ENCODE peak calls at places on chromosomes 4 and X, in nine cellular contexts. X is fibroblast of lung; F is kidney epithelial cell; Y is right cardiac atrium; Q is CD4-positive, alpha-beta T cell; W is PC-3; A is breast epithelium; G is SJSA1; V is GM06990. P is an unnamed sample. For H3K27me3, the result is how much of the 10 kb centered on the place peaks cover.

GRCh38 chrX:71082253-71082652 is 13.4 kb upstream of the FOXO4 start:
- DNase-seq in A (no peak), X (no peak), Q (no peak), G (no peak), W (no peak), Y (no peak), V (no peak), F (no peak), P (no peak)

GRCh38 chrX:51893931-51894696 is 691 bp downstream of the MAGED1 start:
- DNase-seq in V (peak), Q (no peak), Y (peak), W (peak), A (no peak), X (peak), G (peak), F (no peak), P (peak)

GRCh38 chr4:53480909-53481308 is 103.5 kb downstream of the FIP1L1 start:
- DNase-seq in F (no peak), G (no peak), A (no peak), W (no peak), X (no peak), Y (no peak), V (no peak), Q (no peak), P (no peak)

GRCh38 chrX:118271770-118272169 is 74.1 kb upstream of the WDR44 start:
- DNase-seq in A (no peak), V (no peak), G (no peak), Y (no peak), X (peak), F (no peak), Q (no peak), W (no peak), P (no peak)

GRCh38 chr4:4864940-4865704 is 5.7 kb downstream of the MSX1 start:
- DNase-seq in F (no peak), X (no peak), G (no peak), V (no peak), W (no peak), A (no peak), Y (no peak), Q (no peak), P (no peak)

GRCh38 chr4:108168213-108168671 is 490 bp downstream of the LEF1 start:
- DNase-seq in F (no peak), A (no peak), G (no peak), V (no peak), Q (no peak), W (no peak), X (peak), Y (no peak), P (no peak)

GRCh38 chrX:103399744-103400143 is 23.4 kb downstream of the BEX3 start:
- DNase-seq in X (peak), Y (no peak), Q (no peak), G (no peak), F (no peak), W (peak), A (no peak), V (no peak), P (no peak)

GRCh38 chr4:3573131-3573530 is 40.9 kb upstream of the LRPAP1 start:
- DNase-seq in V (no peak), A (no peak), Y (no peak), W (no peak), X (no peak), F (no peak), G (no peak), Q (no peak), P (no peak)

GRCh38 chrX:107571296-107571998 is 56.9 kb upstream of the PRPS1 start:
- DNase-seq in V (no peak), Q (no peak), Y (no peak), F (peak), X (peak), A (no peak), W (peak), G (peak), P (no peak)

GRCh38 chrX:261858-262390 is 19.3 kb upstream of the PLCXD1 start:
- DNase-seq in Q (no peak), Y (no peak), V (no peak), F (no peak), W (no peak), G (no peak), X (no peak), A (no peak), P (no peak)

GRCh38 chr4:165799384-165799815 is 73.6 kb upstream of the TLL1 start:
- DNase-seq in A (no peak), X (no peak), V (no peak), G (no peak), W (no peak), F (no peak), Y (peak), Q (no peak), P (no peak)

GRCh38 chr4:165788686-165789463 is 84.2 kb upstream of the TLL1 start:
- DNase-seq in Y (no peak), G (no peak), W (no peak), X (no peak), V (no peak), F (no peak), Q (no peak), A (no peak), P (no peak)

DNA sequence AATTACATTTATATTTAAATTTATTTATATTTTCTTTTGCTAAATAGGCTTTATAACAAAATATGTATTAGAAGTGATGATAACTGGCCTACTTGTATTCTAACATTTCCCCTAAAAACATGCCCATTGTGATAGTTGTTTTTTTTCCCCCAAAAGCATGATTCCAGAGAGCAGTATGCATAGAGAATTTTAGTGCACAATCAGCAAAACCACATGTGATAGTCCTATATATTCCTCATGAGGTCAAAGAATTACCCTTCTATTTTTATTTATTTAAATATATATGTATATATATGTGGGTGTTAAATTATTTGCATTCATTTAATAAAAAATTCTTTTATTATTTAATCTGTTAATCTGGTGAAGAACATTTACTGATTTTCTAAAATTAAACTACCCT is 78.2 kb upstream of the TLL1 start:
- DNase-seq in A (no peak), X (no peak), Q (no peak), G (no peak), V (no peak), W (no peak), Y (no peak), F (no peak), P (no peak)
- H3K27me3 ChIP-seq in A (under half), X (under half), Q (under half), G (under half), V (under half), W (under half), Y (under half), F (under half), P (under half)

DNA sequence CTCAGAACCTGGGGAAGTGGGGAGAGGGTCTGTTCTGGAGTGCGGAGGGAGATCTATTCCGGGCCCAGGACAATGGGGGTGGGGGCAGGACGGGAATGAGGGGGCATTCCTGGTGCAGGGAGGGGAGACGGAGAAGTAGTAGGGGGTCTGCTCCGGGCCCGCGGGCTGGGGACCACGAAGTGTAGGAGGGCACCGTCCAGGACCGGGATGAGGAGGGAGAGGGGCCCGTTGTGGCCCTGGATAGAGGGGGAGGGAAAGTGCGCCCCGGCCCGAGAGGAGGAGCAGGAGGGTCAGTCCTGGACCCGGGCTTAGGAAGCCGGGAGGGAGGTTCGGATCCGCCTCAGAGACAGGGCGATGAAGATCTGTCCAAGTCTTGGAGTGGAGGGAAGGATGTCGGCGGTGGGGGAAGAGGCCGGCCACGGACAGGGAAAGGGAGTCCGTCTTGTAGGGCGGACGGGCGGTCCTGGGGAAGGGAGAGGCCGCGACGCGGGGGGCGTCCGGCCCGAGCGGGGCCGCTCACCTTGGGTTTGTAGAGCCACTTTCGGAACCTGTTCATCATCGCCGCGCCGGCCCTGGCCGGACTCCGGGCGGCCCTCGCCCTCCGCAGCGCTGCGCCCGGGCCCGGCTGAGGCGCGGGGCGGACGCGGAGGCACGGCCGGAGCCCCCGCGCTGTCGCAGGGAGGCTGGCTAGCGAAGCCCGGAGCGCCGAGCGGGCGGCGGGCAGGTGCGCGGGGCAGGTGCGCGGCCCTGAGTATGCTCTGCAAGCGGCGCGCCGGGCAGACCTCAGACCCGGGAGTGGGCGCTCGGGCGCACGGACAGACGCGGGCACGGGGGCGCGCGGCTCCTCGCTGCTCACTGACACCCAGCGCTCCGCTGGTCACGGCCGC is at the start of gene ZFYVE28:
- DNase-seq in A (no peak), G (peak), V (no peak), W (peak), Y (peak), X (no peak), Q (no peak), F (no peak), P (no peak)
- H3K27me3 ChIP-seq in A (under half), G (under half), V (under half), W (under half), Y (under half), X (under half), Q (under half), F (under half), P (under half)

GRCh38 chr4:2416564-2417195 is 1.8 kb downstream of the ZFYVE28 start:
- DNase-seq in F (no peak), X (no peak), Y (peak), Q (no peak), A (no peak), V (peak), G (peak), W (no peak), P (no peak)

GRCh38 chr4:2418652-2419571 is at the start of gene CFAP99:
- DNase-seq in A (peak), F (peak), Q (peak), X (peak), Y (peak), G (peak), W (peak), V (peak), P (peak)

GRCh38 chr4:2417196-2417764 is 1.2 kb downstream of the ZFYVE28 start:
- DNase-seq in X (no peak), F (no peak), W (no peak), A (no peak), V (no peak), Y (no peak), Q (no peak), G (no peak), P (no peak)

GRCh38 chr4:2423066-2423465 is 4.3 kb downstream of the CFAP99 start:
- DNase-seq in Y (no peak), G (no peak), Q (no peak), V (no peak), A (no peak), X (no peak), F (no peak), W (no peak), P (no peak)

DNA sequence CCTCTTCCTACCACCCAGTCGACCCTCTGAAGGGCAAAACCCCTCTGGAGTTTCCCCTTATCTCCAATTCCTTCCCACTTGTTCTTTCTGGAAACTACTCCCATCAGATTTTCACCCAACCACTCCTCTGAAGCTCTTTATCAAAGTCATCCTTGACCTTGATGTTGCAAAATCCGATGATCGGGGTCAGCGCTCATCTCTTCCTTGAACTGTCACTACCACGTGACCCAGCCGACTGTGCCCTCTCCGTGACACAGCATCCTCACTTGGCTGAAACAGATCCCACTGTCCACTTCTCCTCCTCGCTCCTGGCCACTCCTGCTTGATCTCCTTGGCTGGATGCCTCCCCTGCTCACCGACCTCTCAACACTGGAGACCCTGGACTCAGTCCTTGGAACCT is 1.1 kb downstream of the CFAP99 start:
- DNase-seq in G (no peak), Y (peak), W (no peak), A (no peak), V (no peak), Q (no peak), F (no peak), X (no peak), P (no peak)
- H3K27me3 ChIP-seq in G (under half), Y (under half), W (under half), A (under half), V (under half), Q (under half), F (half or more), X (under half), P (under half)

GRCh38 chr4:184850431-184851199 is 24.8 kb upstream of the ACSL1 start:
- DNase-seq in W (no peak), A (no peak), G (no peak), Y (no peak), X (no peak), Q (no peak), F (no peak), V (peak), P (no peak)
- H3K27me3 ChIP-seq in W (under half), A (under half), G (under half), Y (under half), X (under half), Q (under half), F (under half), V (under half), P (under half)

DNA sequence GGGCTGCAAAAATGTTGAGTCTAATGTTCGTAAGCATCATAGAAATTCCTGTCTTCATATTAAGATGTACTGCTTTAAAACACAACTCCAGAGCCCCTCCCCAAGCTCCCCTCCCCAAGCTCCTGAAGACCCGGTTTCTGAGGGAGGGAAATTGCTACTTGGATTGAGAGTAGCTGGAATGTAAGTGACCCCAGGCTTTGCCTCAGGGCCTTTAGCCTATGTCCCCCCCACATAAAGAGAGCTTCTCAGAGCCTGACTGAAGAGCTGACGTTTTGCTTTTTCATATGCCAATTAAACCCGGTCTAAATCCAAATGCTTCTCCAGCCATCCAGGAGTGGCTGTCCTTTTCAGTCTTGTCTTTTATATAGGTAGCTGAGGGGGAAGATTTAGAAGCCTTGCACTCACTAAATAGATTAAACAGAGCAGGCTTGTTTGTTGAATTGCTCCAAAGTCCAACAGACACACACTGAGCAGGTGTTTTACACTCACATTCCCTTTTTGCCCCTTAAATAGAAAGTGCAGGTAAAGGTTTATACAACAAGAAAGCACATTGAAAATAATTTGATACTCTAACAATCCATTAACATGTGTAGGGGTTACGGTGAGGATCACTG is 19.6 kb downstream of the ARX start:
- DNase-seq in V (no peak), W (no peak), Y (no peak), A (no peak), G (no peak), F (no peak), Q (no peak), X (no peak), P (no peak)
- H3K27me3 ChIP-seq in V (under half), W (under half), Y (under half), A (under half), G (under half), F (under half), Q (under half), X (under half), P (under half)

GRCh38 chr4:820230-821172 is 5.4 kb downstream of the CPLX1 start:
- DNase-seq in F (no peak), A (no peak), G (no peak), Q (no peak), W (no peak), V (no peak), X (no peak), Y (no peak), P (no peak)
- H3K27me3 ChIP-seq in F (half or more), A (under half), G (under half), Q (under half), W (under half), V (under half), X (under half), Y (under half), P (under half)

P was measured in heart left ventricle.